ENCODE peak calls at places on chromosomes 5 and 9, in seven cellular contexts. One of them, this sample, is unnamed.

GRCh38 chr9:122085260-122085659 is 7.8 kb downstream of the TTLL11 start:
- DNase-seq in gastrocnemius medialis: no peak
- DNase-seq in stromal cell of bone marrow: no peak
- DNase-seq in NCI-H1105: no peak
- DNase-seq in HCT116: no peak
- DNase-seq in GM03348: no peak
- DNase-seq in EL: no peak
- DNase-seq in this sample: no peak

GRCh38 chr5:124824637-124825158 is 78.3 kb upstream of the ZNF608 start:
- DNase-seq in gastrocnemius medialis: peak
- DNase-seq in stromal cell of bone marrow: no peak
- DNase-seq in NCI-H1105: no peak
- DNase-seq in HCT116: no peak
- DNase-seq in GM03348: no peak
- DNase-seq in EL: peak
- DNase-seq in this sample: no peak

GRCh38 chr9:94982211-94982610 is 255.7 kb downstream of the AOPEP start:
- DNase-seq in gastrocnemius medialis: no peak
- DNase-seq in stromal cell of bone marrow: no peak
- DNase-seq in NCI-H1105: no peak
- DNase-seq in HCT116: no peak
- DNase-seq in GM03348: no peak
- DNase-seq in EL: no peak
- DNase-seq in this sample: no peak

GRCh38 chr5:99771296-99771695 is 763.9 kb upstream of the FAM174A start:
- DNase-seq in gastrocnemius medialis: no peak
- DNase-seq in stromal cell of bone marrow: no peak
- DNase-seq in NCI-H1105: no peak
- DNase-seq in HCT116: no peak
- DNase-seq in GM03348: no peak
- DNase-seq in EL: no peak
- DNase-seq in this sample: no peak

GRCh38 chr9:85554349-85554748 is 187.4 kb downstream of the AGTPBP1 start:
- DNase-seq in gastrocnemius medialis: no peak
- DNase-seq in stromal cell of bone marrow: no peak
- DNase-seq in NCI-H1105: no peak
- DNase-seq in HCT116: no peak
- DNase-seq in GM03348: no peak
- DNase-seq in EL: no peak
- DNase-seq in this sample: no peak

GRCh38 chr5:59766394-59766793 is 127.1 kb downstream of the PDE4D start:
- DNase-seq in gastrocnemius medialis: no peak
- DNase-seq in stromal cell of bone marrow: no peak
- DNase-seq in NCI-H1105: no peak
- DNase-seq in HCT116: no peak
- DNase-seq in GM03348: no peak
- DNase-seq in EL: no peak
- DNase-seq in this sample: no peak

GRCh38 chr5:177389368-177390169 is 5.3 kb downstream of the SLC34A1 start:
- DNase-seq in gastrocnemius medialis: no peak
- DNase-seq in stromal cell of bone marrow: peak
- DNase-seq in NCI-H1105: no peak
- DNase-seq in HCT116: peak
- DNase-seq in GM03348: peak
- DNase-seq in EL: peak
- DNase-seq in this sample: peak

GRCh38 chr5:13227520-13227919 is 717.0 kb downstream of the DNAH5 start:
- DNase-seq in gastrocnemius medialis: no peak
- DNase-seq in stromal cell of bone marrow: no peak
- DNase-seq in NCI-H1105: no peak
- DNase-seq in HCT116: no peak
- DNase-seq in GM03348: no peak
- DNase-seq in EL: no peak
- DNase-seq in this sample: no peak

GRCh38 chr5:64869419-64869818 is 100.7 kb downstream of the CWC27 start:
- DNase-seq in gastrocnemius medialis: no peak
- DNase-seq in stromal cell of bone marrow: peak
- DNase-seq in NCI-H1105: no peak
- DNase-seq in HCT116: peak
- DNase-seq in GM03348: peak
- DNase-seq in EL: peak
- DNase-seq in this sample: peak

GRCh38 chr5:82599692-82600091 is 321.5 kb upstream of the RPS23 start:
- DNase-seq in gastrocnemius medialis: no peak
- DNase-seq in stromal cell of bone marrow: no peak
- DNase-seq in NCI-H1105: no peak
- DNase-seq in HCT116: no peak
- DNase-seq in GM03348: no peak
- DNase-seq in EL: no peak
- DNase-seq in this sample: no peak

GRCh38 chr9:108057421-108058136 is 568.0 kb upstream of the KLF4 start:
- DNase-seq in gastrocnemius medialis: peak
- DNase-seq in stromal cell of bone marrow: peak
- DNase-seq in NCI-H1105: no peak
- DNase-seq in HCT116: no peak
- DNase-seq in GM03348: peak
- DNase-seq in EL: peak
- DNase-seq in this sample: peak

GRCh38 chr9:6616976-6617375 is 28.6 kb downstream of the GLDC start:
- DNase-seq in gastrocnemius medialis: no peak
- DNase-seq in stromal cell of bone marrow: no peak
- DNase-seq in NCI-H1105: no peak
- DNase-seq in HCT116: no peak
- DNase-seq in GM03348: no peak
- DNase-seq in EL: no peak
- DNase-seq in this sample: no peak

This sample was measured in HFFc6.